ENCODE peak calls at places on chromosome 6, in four cellular contexts. Z is DND-41, I is BE2C, S is H1. N is an unnamed sample. For H3K9me3, the result is how much of the 10 kb centered on the place peaks cover.

GRCh38 chr6:113854531-113855499 is 2.3 kb upstream of the MARCKS start:
- DNase-seq in Z (no peak), I (peak), S (no peak), N (peak)

GRCh38 chr6:74573613-74574012 is 632.2 kb downstream of the COL12A1 start:
- DNase-seq in Z (no peak), I (no peak), S (no peak), N (no peak)

GRCh38 chr6:84417261-84417660 is 189.8 kb upstream of the CEP162 start:
- DNase-seq in Z (no peak), I (no peak), S (no peak), N (no peak)

GRCh38 chr6:163490826-163491577 is 76.5 kb downstream of the QKI start:
- DNase-seq in Z (peak), I (no peak), S (no peak), N (peak)

GRCh38 chr6:112296122-112296521 is 41.8 kb upstream of the LAMA4 start:
- DNase-seq in Z (no peak), I (peak), S (no peak), N (no peak)

GRCh38 chr6:35035481-35036030 is 105.6 kb downstream of the TCP11 start:
- DNase-seq in Z (no peak), I (no peak), S (no peak), N (no peak)

GRCh38 chr6:126427713-126428112 is 87.8 kb downstream of the CENPW start:
- DNase-seq in Z (no peak), I (no peak), S (no peak), N (no peak)

GRCh38 chr6:139355172-139355571 is 19.3 kb downstream of the CITED2 start:
- DNase-seq in Z (no peak), I (no peak), S (no peak), N (no peak)

GRCh38 chr6:89311853-89312531 is 3.1 kb downstream of the GABRR2 start:
- DNase-seq in Z (no peak), I (peak), S (peak), N (peak)

GRCh38 chr6:127932708-127933107 is 31.9 kb upstream of the THEMIS start:
- DNase-seq in Z (no peak), I (no peak), S (no peak), N (no peak)

GRCh38 chr6:126661646-126662045 is 321.7 kb downstream of the CENPW start:
- DNase-seq in Z (no peak), I (no peak), S (no peak), N (no peak)

GRCh38 chr6:33787336-33787953 is 1.5 kb downstream of the LEMD2 start:
- DNase-seq in Z (no peak), I (no peak), S (no peak), N (no peak)

GRCh38 chr6:105424177-105424783 is 21.4 kb upstream of the PREP start:
- DNase-seq in Z (peak), I (peak), S (peak), N (no peak)

GRCh38 chr6:41443616-41444525 is 102.3 kb upstream of the FOXP4 start:
- DNase-seq in Z (no peak), I (no peak), S (no peak), N (no peak)

GRCh38 chr6:152571089-152571488 is 66.1 kb downstream of the SYNE1 start:
- DNase-seq in Z (no peak), I (no peak), S (no peak), N (no peak)

GRCh38 chr6:152563182-152563581 is 74.0 kb downstream of the SYNE1 start:
- DNase-seq in Z (no peak), I (no peak), S (no peak), N (no peak)

GRCh38 chr6:152571863-152572394 is 65.2 kb downstream of the SYNE1 start:
- DNase-seq in Z (no peak), I (no peak), S (no peak), N (no peak)

DNA sequence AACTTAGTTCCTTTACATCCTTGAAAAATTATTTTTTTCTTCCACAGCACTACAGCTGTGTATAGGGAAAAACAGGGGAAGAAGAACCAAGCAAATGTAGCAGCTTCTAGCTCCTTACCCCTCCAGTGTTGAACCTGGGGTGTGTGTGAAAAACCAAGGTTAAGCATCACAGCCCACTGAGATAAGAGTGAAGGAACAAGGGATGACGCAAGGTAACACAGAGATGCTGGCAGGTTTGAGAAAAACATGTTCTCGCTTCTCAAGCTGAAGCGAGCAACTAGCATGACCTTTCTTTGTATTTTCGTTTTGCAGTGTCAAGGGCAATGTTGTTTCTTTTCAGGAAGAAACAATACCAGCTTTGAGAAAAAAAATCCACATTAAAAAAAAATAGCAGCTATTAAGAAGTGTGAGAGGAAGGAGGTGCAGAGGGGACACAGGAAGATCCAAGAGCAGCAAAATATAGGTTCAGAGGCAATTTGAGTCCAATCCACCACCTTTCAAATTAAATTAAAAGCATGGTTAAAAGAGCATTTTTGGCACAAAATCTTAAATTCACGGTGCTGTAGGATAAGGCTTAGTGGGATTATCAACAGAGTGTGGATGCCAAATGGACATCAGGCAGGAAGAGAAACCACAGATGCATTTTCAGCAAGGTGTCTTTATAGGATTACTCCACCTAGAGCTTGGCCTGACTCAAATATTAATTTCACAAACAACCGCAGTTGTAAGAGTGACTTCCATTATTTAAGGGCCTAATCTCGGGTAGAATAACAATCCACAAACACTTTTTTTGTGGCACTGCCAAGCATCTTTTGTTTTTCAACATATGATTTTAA is 70.9 kb downstream of the SYNE1 start:
- DNase-seq in Z (no peak), I (no peak), S (no peak), N (no peak)
- TF ChIP-seq CTCF in Z (no peak), I (no peak), S (no peak), N (no peak)

GRCh38 chr6:28695671-28696537 is 170.2 kb downstream of the GPX5 start:
- DNase-seq in Z (no peak), I (peak), S (no peak), N (no peak)

GRCh38 chr6:28693033-28693750 is 167.5 kb downstream of the GPX5 start:
- DNase-seq in Z (no peak), I (no peak), S (peak), N (no peak)

GRCh38 chr6:28693751-28694443 is 168.2 kb downstream of the GPX5 start:
- DNase-seq in Z (no peak), I (no peak), S (no peak), N (no peak)
- H3K4me3 ChIP-seq in Z (no peak), I (no peak), S (peak), N (no peak)

GRCh38 chr6:107917468-107918375 is 40.3 kb downstream of the SEC63 start:
- DNase-seq in Z (no peak), I (peak), S (no peak), N (no peak)
- H3K9me3 ChIP-seq in Z (under half), I (under half), S (half or more), N (under half)

GRCh38 chr6:15249371-15250019 is 3.6 kb downstream of the JARID2 start:
- DNase-seq in Z (no peak), I (no peak), S (no peak), N (no peak)

GRCh38 chr6:15250440-15251168 is 4.7 kb downstream of the JARID2 start:
- DNase-seq in Z (no peak), I (no peak), S (no peak), N (no peak)

GRCh38 chr6:15247214-15247749 is 1.4 kb downstream of the JARID2 start:
- DNase-seq in Z (no peak), I (no peak), S (no peak), N (no peak)

GRCh38 chr6:15247750-15248450 is 2.0 kb downstream of the JARID2 start:
- DNase-seq in Z (peak), I (peak), S (no peak), N (peak)

DNA sequence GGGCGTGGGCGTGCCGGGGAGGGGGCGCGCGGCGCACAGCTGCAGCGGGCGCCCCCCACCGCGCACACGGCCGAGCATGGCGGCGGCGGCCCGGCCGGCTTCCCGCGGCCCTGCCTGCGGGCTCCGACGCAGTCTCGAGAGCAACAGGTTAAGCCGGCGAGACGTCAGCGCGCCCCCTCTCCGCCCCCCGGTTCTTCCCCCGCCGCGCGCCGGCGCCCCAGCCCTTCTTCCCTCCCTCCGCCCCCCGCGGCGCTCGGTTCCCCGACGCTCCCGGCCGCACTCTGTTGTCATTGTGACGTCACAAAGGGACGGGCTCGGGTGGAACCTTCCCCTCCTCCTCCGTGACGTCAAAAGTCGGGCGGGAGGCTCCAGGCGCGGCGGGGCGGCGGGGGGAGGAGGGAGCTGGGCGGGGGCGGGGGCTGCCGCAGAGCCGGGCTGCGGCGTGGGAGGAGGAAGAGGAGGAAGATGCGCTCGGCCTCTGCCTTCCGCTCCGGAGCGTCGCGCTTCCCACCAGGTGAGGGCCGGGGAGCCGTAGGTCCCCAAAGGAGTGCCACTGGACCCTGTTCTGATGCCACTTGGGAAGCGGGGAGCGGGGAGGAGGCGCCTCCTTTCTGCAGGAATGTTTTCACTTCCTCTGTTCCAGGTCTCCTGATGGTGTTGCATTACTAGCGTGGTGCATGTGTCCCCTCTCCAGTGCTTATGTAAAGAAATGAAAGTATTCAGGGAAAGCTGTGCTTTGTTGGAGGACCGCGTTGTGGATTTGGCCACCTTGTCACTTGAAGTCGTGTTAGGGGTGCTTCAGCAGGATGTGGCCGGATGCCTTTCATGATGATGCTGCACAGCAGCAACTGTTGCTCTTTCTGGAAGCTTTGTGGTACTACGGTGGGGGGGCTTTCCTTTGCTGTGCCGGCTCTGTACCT is 2.8 kb downstream of the JARID2 start:
- DNase-seq in Z (peak), I (peak), S (peak), N (peak)
- TF ChIP-seq CTCF in Z (no peak), I (peak), S (peak), N (peak)

GRCh38 chr6:37783025-37783825 is 36.3 kb upstream of the ZFAND3 start:
- DNase-seq in Z (no peak), I (peak), S (peak), N (no peak)
- H3K4me3 ChIP-seq in Z (no peak), I (peak), S (peak), N (peak)

DNA sequence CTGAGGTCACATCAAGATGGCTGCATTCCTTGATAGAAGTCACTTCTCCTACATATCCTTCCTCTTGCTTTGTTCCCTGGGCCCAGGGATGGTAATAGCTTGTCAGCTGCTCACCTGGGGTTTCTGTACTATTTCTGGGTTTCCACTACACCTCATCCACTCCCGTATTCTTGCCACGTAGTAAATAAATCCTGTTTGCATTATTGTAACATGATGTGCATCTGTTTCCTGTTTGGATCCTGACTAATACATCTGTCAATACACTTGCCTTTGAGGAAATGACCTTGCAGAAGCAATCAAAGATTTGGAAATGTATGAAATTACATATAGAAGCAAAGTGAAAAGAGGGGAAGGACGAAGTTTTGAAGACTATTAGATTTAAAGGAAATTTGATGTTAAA is 619.0 kb downstream of the PHF3 start:
- DNase-seq in Z (no peak), I (no peak), S (no peak), N (no peak)
- H3K9me3 ChIP-seq in Z (under half), I (under half), S (under half), N (under half)

GRCh38 chr6:2124260-2124709 is 121.1 kb downstream of the GMDS start:
- DNase-seq in Z (no peak), I (peak), S (no peak), N (peak)

GRCh38 chr6:2127484-2127911 is 117.9 kb downstream of the GMDS start:
- DNase-seq in Z (no peak), I (no peak), S (no peak), N (peak)

GRCh38 chr6:2126351-2126750 is 119.1 kb downstream of the GMDS start:
- DNase-seq in Z (no peak), I (no peak), S (no peak), N (no peak)

GRCh38 chr6:2129076-2129695 is 116.2 kb downstream of the GMDS start:
- DNase-seq in Z (no peak), I (no peak), S (no peak), N (no peak)

GRCh38 chr6:2125158-2125557 is 120.2 kb downstream of the GMDS start:
- DNase-seq in Z (no peak), I (no peak), S (no peak), N (no peak)
- TF ChIP-seq CTCF in Z (no peak), I (no peak), S (no peak), N (no peak)

DNA sequence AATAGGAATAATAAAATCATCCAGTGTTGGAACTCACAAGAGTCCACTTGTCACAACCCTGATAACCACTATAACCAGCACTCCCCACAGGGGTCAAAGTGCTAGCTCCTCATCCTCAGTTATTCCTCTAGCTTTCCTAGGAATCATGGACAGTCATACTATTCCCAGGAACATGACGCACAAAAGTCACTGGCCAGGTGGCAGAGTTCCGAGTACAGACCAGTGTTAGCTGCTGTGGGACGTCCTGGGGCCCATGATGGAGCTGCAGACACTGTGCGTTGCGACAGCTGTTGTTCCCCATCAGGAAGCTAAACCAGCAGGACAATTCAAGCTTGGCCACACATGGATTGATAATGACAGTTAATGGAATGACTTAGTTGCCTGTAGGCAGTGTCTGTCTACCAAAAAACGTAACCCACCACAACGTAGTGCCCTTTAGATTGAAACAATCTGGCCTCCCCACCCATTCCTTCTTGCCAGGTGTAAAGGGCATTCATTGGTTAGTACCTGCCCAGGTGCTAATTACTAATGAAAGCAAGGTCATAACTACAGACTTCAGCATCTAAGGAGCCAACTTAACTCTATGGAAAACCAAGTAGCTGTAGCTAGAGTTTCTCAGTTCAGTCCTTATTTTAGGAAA is 17.4 kb downstream of the EZR start:
- DNase-seq in Z (no peak), I (peak), S (no peak), N (no peak)
- H3K4me3 ChIP-seq in Z (no peak), I (no peak), S (no peak), N (no peak)

N was measured in lower lobe of right lung.